ENCODE peak calls at places on chromosomes 1 and 21, in ten cellular contexts. F, C, J, Z, E, K, Y, H, A and L are unnamed samples.

GRCh38 chr1:206001476-206001888 is 1.7 kb downstream of the RAB7B start:
- DNase-seq in F (no peak), C (peak), J (peak), Z (no peak), E (no peak), K (no peak), Y (peak), H (no peak), A (peak), L (peak)

GRCh38 chr1:13828454-13829151 is 128.6 kb downstream of the PRDM2 start:
- DNase-seq in F (peak), C (no peak), J (peak), Z (no peak), E (peak), K (no peak), Y (peak), H (peak), A (no peak), L (no peak)

GRCh38 chr1:20353836-20354235 is 63.2 kb downstream of the VWA5B1 start:
- DNase-seq in F (no peak), C (no peak), J (no peak), Z (no peak), E (no peak), K (no peak), Y (no peak), H (no peak), A (no peak), L (no peak)

GRCh38 chr1:237041795-237042466 is at the start of gene RYR2:
- DNase-seq in F (peak), C (no peak), J (no peak), Z (no peak), E (no peak), K (no peak), Y (peak), H (no peak), A (no peak), L (no peak)

GRCh38 chr1:53656062-53656915 is 82.7 kb downstream of the GLIS1 start:
- DNase-seq in F (no peak), C (peak), J (peak), Z (no peak), E (no peak), K (no peak), Y (no peak), H (no peak), A (no peak), L (peak)

GRCh38 chr1:101652476-101652875 is 344.2 kb downstream of the OLFM3 start:
- DNase-seq in F (no peak), C (no peak), J (no peak), Z (no peak), E (no peak), K (no peak), Y (no peak), H (no peak), A (no peak), L (no peak)

GRCh38 chr1:183087001-183087400 is 63.8 kb downstream of the LAMC1 start:
- DNase-seq in F (no peak), C (no peak), J (no peak), Z (no peak), E (no peak), K (no peak), Y (no peak), H (no peak), A (no peak), L (no peak)

GRCh38 chr21:39666681-39667315 is 54.1 kb downstream of the B3GALT5 start:
- DNase-seq in F (no peak), C (no peak), J (no peak), Z (no peak), E (no peak), K (no peak), Y (no peak), H (no peak), A (no peak), L (no peak)

GRCh38 chr21:29511076-29511475 is 212.4 kb downstream of the BACH1 start:
- DNase-seq in F (no peak), C (no peak), J (peak), Z (no peak), E (no peak), K (no peak), Y (no peak), H (no peak), A (no peak), L (no peak)

GRCh38 chr1:193111641-193112090 is 6.5 kb upstream of the GLRX2 start:
- DNase-seq in F (no peak), C (peak), J (peak), Z (no peak), E (no peak), K (no peak), Y (no peak), H (no peak), A (peak), L (peak)

GRCh38 chr1:24955161-24955560 is 25.1 kb upstream of the RUNX3 start:
- DNase-seq in F (no peak), C (no peak), J (peak), Z (no peak), E (no peak), K (peak), Y (peak), H (peak), A (no peak), L (no peak)

GRCh38 chr1:32763221-32763620 is 53.9 kb downstream of the YARS1 start:
- DNase-seq in F (no peak), C (no peak), J (no peak), Z (no peak), E (no peak), K (no peak), Y (no peak), H (no peak), A (no peak), L (no peak)

GRCh38 chr21:44353200-44353970 is at the start of gene TRPM2:
- DNase-seq in F (no peak), C (no peak), J (peak), Z (peak), E (peak), K (peak), Y (peak), H (no peak), A (peak), L (no peak)

GRCh38 chr1:53777272-53777671 is 38.3 kb upstream of the GLIS1 start:
- DNase-seq in F (no peak), C (no peak), J (no peak), Z (no peak), E (no peak), K (no peak), Y (no peak), H (no peak), A (no peak), L (no peak)

GRCh38 chr1:243855616-243856318 is 5.7 kb upstream of the AKT3 start:
- DNase-seq in F (peak), C (no peak), J (no peak), Z (no peak), E (no peak), K (no peak), Y (no peak), H (no peak), A (no peak), L (no peak)

GRCh38 chr1:155196893-155197638 is 10.6 kb downstream of the THBS3 start:
- DNase-seq in F (no peak), C (no peak), J (no peak), Z (no peak), E (no peak), K (no peak), Y (no peak), H (no peak), A (peak), L (no peak)

GRCh38 chr1:57916034-57916433 is 492.2 kb upstream of the DAB1 start:
- DNase-seq in F (no peak), C (no peak), J (no peak), Z (no peak), E (no peak), K (no peak), Y (no peak), H (no peak), A (no peak), L (no peak)

GRCh38 chr21:42640486-42640885 is 12.9 kb upstream of the PDE9A start:
- DNase-seq in F (no peak), C (no peak), J (no peak), Z (no peak), E (peak), K (no peak), Y (no peak), H (no peak), A (no peak), L (no peak)

GRCh38 chr1:198493324-198493723 is 47.2 kb downstream of the ATP6V1G3 start:
- DNase-seq in F (no peak), C (no peak), J (no peak), Z (no peak), E (no peak), K (no peak), Y (no peak), H (no peak), A (no peak), L (no peak)

GRCh38 chr1:216721878-216722277 is 1.4 kb downstream of the ESRRG start:
- DNase-seq in F (no peak), C (no peak), J (no peak), Z (no peak), E (no peak), K (no peak), Y (no peak), H (no peak), A (no peak), L (no peak)

GRCh38 chr1:58815680-58816071 is 31.8 kb upstream of the JUN start:
- DNase-seq in F (peak), C (no peak), J (peak), Z (no peak), E (peak), K (no peak), Y (no peak), H (no peak), A (no peak), L (no peak)